ENCODE peak calls at places on chromosome 3, in five cellular contexts. I is H1, U is H9, C is mesenchymal stem cell, X is trophoblast cell. E is an unnamed sample.
A peak's percentile ranks its signal among the peaks of the same experiment; 100 is the strongest.

GRCh38 chr3:194756460-194757355 is 71.0 kb downstream of the FAM43A start:
- DNase-seq in I (no peak), X (no peak), U (no peak), C (no peak), E (no peak)

GRCh38 chr3:20575153-20575552 is 389.1 kb upstream of the SGO1 start:
- DNase-seq in U (no peak), X (no peak), C (peak; percentile 45), I (no peak), E (no peak)

GRCh38 chr3:33942483-33943150 is 144.2 kb downstream of the PDCD6IP start:
- DNase-seq in X (no peak), U (no peak), C (no peak), I (no peak), E (no peak)

GRCh38 chr3:175003590-175003989 is 144.5 kb downstream of the NAALADL2 start:
- DNase-seq in X (no peak), I (no peak), C (peak; percentile 21), U (no peak), E (no peak)

GRCh38 chr3:15151166-15151565 is 52.2 kb upstream of the RBSN start:
- DNase-seq in I (no peak), X (no peak), U (no peak), C (no peak), E (no peak)

GRCh38 chr3:173843060-173843459 is 445.5 kb downstream of the NLGN1 start:
- DNase-seq in I (no peak), U (no peak), C (no peak), X (no peak), E (no peak)

GRCh38 chr3:124558898-124559649 is 171.2 kb upstream of the UMPS start:
- DNase-seq in X (no peak), U (peak; percentile 38), I (no peak), C (peak; percentile 97), E (no peak)

GRCh38 chr3:130258532-130258952 is 86.9 kb upstream of the COL6A5 start:
- DNase-seq in C (peak; percentile 3), U (no peak), I (no peak), X (no peak), E (no peak)

GRCh38 chr3:68972358-68972979 is 40.1 kb upstream of the TAFA4 start:
- DNase-seq in U (peak; percentile 83), I (peak; percentile 53), C (peak; percentile 62), X (peak; percentile 27), E (peak; percentile 70)

GRCh38 chr3:196604548-196604947 is 34.9 kb upstream of the NRROS start:
- DNase-seq in X (no peak), U (no peak), I (no peak), C (no peak), E (no peak)

GRCh38 chr3:84108442-84108971 is 850.3 kb upstream of the CADM2 start:
- DNase-seq in I (no peak), U (no peak), X (no peak), C (peak; percentile 2), E (no peak)

GRCh38 chr3:119245778-119246177 is 5.1 kb upstream of the B4GALT4 start:
- DNase-seq in C (no peak), X (no peak), I (no peak), U (no peak), E (no peak)

GRCh38 chr3:12921736-12922135 is 80.4 kb upstream of the RPL32 start:
- DNase-seq in C (no peak), I (no peak), X (no peak), U (no peak), E (no peak)

GRCh38 chr3:78665776-78666457 is 1101.9 kb downstream of the ROBO1 start:
- DNase-seq in I (no peak), X (no peak), U (no peak), C (no peak), E (no peak)

GRCh38 chr3:146322216-146322615 is 71.3 kb upstream of the PLSCR4 start:
- DNase-seq in I (no peak), U (no peak), C (no peak), X (no peak), E (no peak)

GRCh38 chr3:150528359-150528797 is 17.9 kb downstream of the SERP1 start:
- DNase-seq in X (no peak), C (peak; percentile 56), I (no peak), U (no peak), E (no peak)

GRCh38 chr3:134959516-134959915 is 164.5 kb downstream of the EPHB1 start:
- DNase-seq in C (no peak), U (no peak), X (no peak), I (no peak), E (no peak)

GRCh38 chr3:184234671-184235380 is 5.4 kb downstream of the VWA5B2 start:
- DNase-seq in I (no peak), C (no peak), X (no peak), U (no peak), E (no peak)

GRCh38 chr3:184236636-184237035 is 7.3 kb downstream of the VWA5B2 start:
- DNase-seq in U (no peak), X (no peak), I (no peak), C (no peak), E (no peak)

GRCh38 chr3:184237211-184237610 is 7.8 kb downstream of the VWA5B2 start:
- DNase-seq in U (no peak), X (no peak), C (no peak), I (no peak), E (no peak)

GRCh38 chr3:184235381-184236032 is 6.1 kb downstream of the VWA5B2 start:
- DNase-seq in C (no peak), I (no peak), U (no peak), X (no peak), E (no peak)

GRCh38 chr3:184236033-184236410 is 6.6 kb downstream of the VWA5B2 start:
- DNase-seq in U (no peak), X (no peak), C (no peak), I (no peak), E (no peak)
- H3K23ac ChIP-seq in U (no peak overlapping the region), X (no peak overlapping the region), C (no peak overlapping the region), I (no peak overlapping the region), E (no peak overlapping the region)

GRCh38 chr3:140756240-140757016 is 78.6 kb downstream of the TRIM42 start:
- DNase-seq in C (no peak), I (no peak), U (no peak), X (no peak), E (no peak)
- H2BK12ac ChIP-seq in C (no peak overlapping the region), I (no peak overlapping the region), U (no peak overlapping the region), X (no peak overlapping the region), E (no peak overlapping the region)

GRCh38 chr3:186098740-186099139 is 10.1 kb downstream of the ETV5 start:
- DNase-seq in C (no peak), X (no peak), U (no peak), I (no peak), E (no peak)

GRCh38 chr3:186097317-186097662 is 11.6 kb downstream of the ETV5 start:
- DNase-seq in U (no peak), X (no peak), C (no peak), I (no peak), E (no peak)

GRCh38 chr3:186096295-186096694 is 12.6 kb downstream of the ETV5 start:
- DNase-seq in X (no peak), U (no peak), I (no peak), C (no peak), E (no peak)

GRCh38 chr3:186099178-186099577 is 9.7 kb downstream of the ETV5 start:
- DNase-seq in I (no peak), X (no peak), C (peak; percentile 63), U (no peak), E (no peak)

DNA sequence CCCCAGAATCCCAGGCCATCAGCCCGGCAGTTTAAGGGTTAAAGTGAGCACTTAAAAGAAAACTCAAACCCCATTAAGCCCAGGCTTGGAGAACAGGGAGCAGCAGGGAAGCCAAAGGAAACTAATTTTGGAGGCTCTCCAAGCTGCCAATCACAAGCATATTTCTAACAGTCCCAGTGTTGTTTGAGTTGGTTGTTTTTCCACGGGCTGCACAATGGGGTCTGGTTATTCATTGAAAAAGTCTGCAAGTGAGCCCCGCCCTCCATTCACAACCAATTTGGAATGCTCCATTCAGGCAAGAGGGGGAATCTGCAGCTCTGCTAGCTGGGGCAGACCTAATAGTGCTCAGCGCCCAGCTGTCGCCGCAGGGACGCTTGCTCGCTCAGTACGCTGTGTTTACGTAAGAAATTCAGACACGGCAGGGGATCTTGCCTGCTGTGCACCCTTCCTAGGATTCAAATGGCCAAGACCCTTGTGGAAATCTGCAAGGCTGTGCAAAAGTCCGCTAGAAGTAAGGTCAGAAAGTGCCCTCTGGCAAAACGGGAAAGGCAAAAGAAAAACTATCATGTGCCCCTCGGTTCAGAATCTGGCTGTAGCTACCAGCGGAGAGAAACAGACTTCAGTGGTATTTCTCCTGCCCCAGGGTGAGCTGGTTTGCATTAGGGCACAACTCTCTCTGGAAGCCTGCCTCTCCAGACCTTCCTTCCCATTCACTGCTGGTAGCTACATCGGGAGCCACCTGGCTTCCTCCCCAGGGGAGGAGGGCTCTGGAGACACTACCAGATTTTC is 11.0 kb downstream of the ETV5 start:
- DNase-seq in C (peak; percentile 87), I (no peak), X (no peak), U (peak; percentile 89), E (peak; percentile 96)
- H3K4me1 ChIP-seq in C (peaks cover 19% of the 10 kb centered on the region), I (peaks cover 20% of the 10 kb centered on the region), X (peaks cover 13% of the 10 kb centered on the region), U (peaks cover 10% of the 10 kb centered on the region), E (peaks cover 44% of the 10 kb centered on the region)

DNA sequence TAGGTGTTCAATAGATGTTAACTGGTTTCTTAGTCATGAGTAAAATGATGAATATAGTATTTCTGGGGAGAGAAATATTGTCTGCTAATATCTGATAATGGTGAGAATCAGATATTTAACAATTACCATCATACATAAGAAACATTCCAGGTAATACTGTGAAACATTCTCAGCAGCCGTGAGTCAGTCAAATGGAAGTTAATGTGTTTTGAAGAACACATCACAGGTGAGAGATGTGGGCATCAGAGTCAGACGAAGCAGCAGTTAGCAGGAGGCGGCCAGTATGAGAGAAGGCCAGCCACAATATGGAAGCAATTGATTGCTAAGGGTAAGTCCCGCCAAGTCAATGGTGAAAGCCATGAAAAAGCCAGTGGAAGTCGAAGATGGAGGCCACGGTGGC is 1035.9 kb downstream of the TUSC7 start:
- DNase-seq in X (peak; percentile 54), I (no peak), C (no peak), U (no peak), E (no peak)
- H3K23ac ChIP-seq in X (no peak overlapping the region), I (no peak overlapping the region), C (no peak overlapping the region), U (no peak overlapping the region), E (no peak overlapping the region)

DNA sequence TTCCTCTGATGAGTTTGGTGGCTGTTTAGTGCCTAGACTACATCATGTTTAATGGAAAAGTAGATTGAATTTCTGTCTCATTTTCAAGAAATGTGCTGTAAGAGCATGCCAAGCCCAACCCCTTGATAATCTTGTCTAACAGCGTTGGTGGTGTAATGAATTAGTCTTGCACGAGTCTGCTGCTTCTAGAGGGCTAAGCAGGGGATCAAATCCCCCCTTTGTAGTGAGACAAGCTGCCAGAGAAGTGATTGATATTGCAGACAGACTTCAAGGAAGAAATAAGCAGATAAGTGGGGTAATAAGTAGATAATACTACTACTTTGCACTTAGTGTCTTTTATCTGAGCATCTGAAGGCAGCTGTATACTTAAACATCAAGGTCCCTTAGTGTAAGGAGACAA is 141.4 kb downstream of the TP63 start:
- DNase-seq in X (peak; percentile 30), C (peak; percentile 75), U (no peak), I (no peak), E (no peak)
- H2BK12ac ChIP-seq in X (no peak overlapping the region), C (no peak overlapping the region), U (no peak overlapping the region), I (no peak overlapping the region), E (no peak overlapping the region)

DNA sequence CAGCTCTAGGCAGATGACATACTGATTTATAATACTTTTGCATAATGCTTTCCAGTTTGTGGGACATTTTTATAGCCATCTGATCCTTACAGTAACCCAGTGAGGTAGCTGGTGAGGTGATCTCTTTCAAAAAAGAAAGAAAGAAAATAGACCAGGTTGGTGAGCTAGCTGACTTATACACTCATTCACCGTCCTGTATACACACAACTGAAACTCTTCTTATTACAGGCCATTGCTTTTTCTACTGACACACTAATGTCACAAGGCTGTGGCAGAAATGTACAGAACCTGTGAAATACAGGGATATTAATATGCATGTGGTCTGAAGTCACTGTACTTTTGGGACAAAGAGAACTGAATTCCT is 150.2 kb upstream of the BHLHE40 start:
- DNase-seq in C (peak; percentile 43), X (no peak), I (no peak), U (no peak), E (no peak)
- H3K4me1 ChIP-seq in C (peaks cover 34% of the 10 kb centered on the region), X (peaks cover 41% of the 10 kb centered on the region), I (no peaks in the 10 kb centered on the region), U (peaks cover 2% of the 10 kb centered on the region), E (peaks cover 5% of the 10 kb centered on the region)

E was measured in neuronal stem cell.